ENCODE peak calls at places on chromosomes 2 and 18, in nine cellular contexts. B is Peyer's patch, G is psoas muscle, C is kidney tubule cell, J is K562, Q is neural crest cell, Z is GF-D8, Y is mucosa of gallbladder, W is DMS153. R is an unnamed sample.

GRCh38 chr2:227052879-227053278 is 111.1 kb downstream of the COL4A4 start:
- DNase-seq in J (no peak), G (no peak), C (no peak), W (peak), Q (no peak), Z (no peak), Y (no peak), B (no peak), R (no peak)

GRCh38 chr2:218261424-218262273 is 834 bp downstream of the GPBAR1 start:
- DNase-seq in Y (no peak), W (peak), J (no peak), G (no peak), Q (no peak), B (no peak), Z (no peak), C (peak), R (no peak)

GRCh38 chr18:46718501-46719341 is 38.1 kb downstream of the ST8SIA5 start:
- DNase-seq in Q (no peak), C (peak), B (no peak), J (no peak), W (no peak), Y (no peak), G (no peak), Z (no peak), R (no peak)

GRCh38 chr18:79883461-79884295 is 67.8 kb downstream of the SLC66A2 start:
- DNase-seq in Y (no peak), C (no peak), W (no peak), Z (no peak), G (no peak), Q (no peak), J (no peak), B (no peak), R (no peak)

GRCh38 chr18:32086866-32087265 is 4.8 kb upstream of the RNF138 start:
- DNase-seq in Z (peak), G (no peak), Y (no peak), Q (no peak), J (no peak), B (no peak), W (no peak), C (peak), R (peak)

GRCh38 chr2:72920317-72921087 is 3.2 kb downstream of the EMX1 start:
- DNase-seq in Z (no peak), G (no peak), Q (peak), J (no peak), B (peak), W (no peak), C (no peak), Y (no peak), R (no peak)

GRCh38 chr2:170972508-170973224 is 43.6 kb downstream of the GORASP2 start:
- DNase-seq in B (no peak), Y (no peak), W (no peak), J (no peak), Q (no peak), C (peak), G (no peak), Z (no peak), R (no peak)

GRCh38 chr2:239803764-239804111 is 221.4 kb downstream of the NDUFA10 start:
- DNase-seq in J (no peak), Y (no peak), G (no peak), Q (no peak), B (no peak), C (no peak), Z (no peak), W (no peak), R (no peak)

GRCh38 chr18:9743200-9744016 is 35.3 kb downstream of the RAB31 start:
- DNase-seq in C (peak), W (no peak), Z (peak), Y (no peak), Q (no peak), G (peak), J (peak), B (no peak), R (peak)

GRCh38 chr2:203873921-203874631 is 6.5 kb downstream of the CTLA4 start:
- DNase-seq in C (no peak), G (no peak), Q (no peak), Y (no peak), J (no peak), Z (no peak), W (no peak), B (no peak), R (no peak)

GRCh38 chr2:226943862-226944610 is 108.2 kb downstream of the RHBDD1 start:
- DNase-seq in J (no peak), W (no peak), Z (no peak), C (no peak), Q (no peak), G (no peak), B (no peak), Y (no peak), R (no peak)

GRCh38 chr2:69966496-69966895 is 5.1 kb upstream of the ASPRV1 start:
- DNase-seq in Q (no peak), B (no peak), Z (no peak), G (no peak), Y (no peak), W (no peak), C (no peak), J (no peak), R (no peak)

GRCh38 chr2:32706815-32707214 is 79.0 kb downstream of the TTC27 start:
- DNase-seq in W (no peak), B (no peak), Y (no peak), J (no peak), C (peak), G (no peak), Z (no peak), Q (no peak), R (no peak)

GRCh38 chr2:150878347-150878746 is 383.3 kb downstream of the RBM43 start:
- DNase-seq in Z (no peak), G (no peak), B (no peak), J (peak), Y (no peak), Q (no peak), W (no peak), C (peak), R (peak)

GRCh38 chr2:101337877-101338276 is 29.4 kb upstream of the RNF149 start:
- DNase-seq in C (peak), J (no peak), Z (no peak), Q (no peak), B (no peak), Y (no peak), W (no peak), G (no peak), R (no peak)

GRCh38 chr2:235774153-235774552 is 280.3 kb downstream of the AGAP1 start:
- DNase-seq in G (no peak), Q (no peak), B (no peak), W (no peak), Z (no peak), Y (no peak), J (no peak), C (no peak), R (no peak)

GRCh38 chr2:23235292-23235691 is 149.7 kb upstream of the KLHL29 start:
- DNase-seq in Y (no peak), G (no peak), J (no peak), B (no peak), C (peak), Q (no peak), W (no peak), Z (no peak), R (no peak)

GRCh38 chr2:177728920-177729319 is 336.3 kb downstream of the AGPS start:
- DNase-seq in Y (no peak), C (no peak), Q (no peak), Z (no peak), G (no peak), W (no peak), J (no peak), B (no peak), R (no peak)

GRCh38 chr18:59470627-59471121 is 111.6 kb upstream of the LMAN1 start:
- DNase-seq in C (no peak), J (no peak), Y (no peak), Z (no peak), G (no peak), B (no peak), W (no peak), Q (no peak), R (no peak)

GRCh38 chr18:24924066-24924716 is 427.8 kb downstream of the ZNF521 start:
- DNase-seq in Q (no peak), Z (no peak), G (no peak), W (no peak), Y (no peak), J (no peak), B (no peak), C (no peak), R (no peak)

R was measured in HCT116.